ENCODE peak calls at places on chromosomes 1 and 21, in six cellular contexts. C is A549, N is HepG2, E is K562, Q is GM12878, A is NB4. I is an unnamed sample.
A peak's percentile ranks its signal among the peaks of the same experiment; 100 is the strongest.

GRCh38 chr21:44390886-44391285 is 37.5 kb downstream of the TRPM2 start:
- DNase-seq in Q (no peak), E (no peak), A (no peak), C (no peak), N (no peak), I (no peak)

GRCh38 chr1:117615474-117615873 is 9.6 kb downstream of the TENT5C start:
- DNase-seq in C (no peak), E (no peak), Q (no peak), N (no peak), A (peak; percentile 87), I (no peak)

GRCh38 chr1:108661030-108661609 is at the start of gene HENMT1:
- DNase-seq in A (peak; percentile 92), C (peak; percentile 80), E (no peak), N (no peak), Q (peak; percentile 23), I (peak; percentile 85)

GRCh38 chr1:218585565-218586184 is 240.5 kb downstream of the TGFB2 start:
- DNase-seq in Q (no peak), C (peak; percentile 95), A (no peak), N (no peak), E (no peak), I (peak; percentile 86)

GRCh38 chr1:73781257-73781656 is 416.7 kb downstream of the LRRIQ3 start:
- DNase-seq in E (no peak), Q (no peak), C (peak; percentile 64), A (no peak), N (peak; percentile 7), I (no peak)

GRCh38 chr1:100971021-100971420 is 54.6 kb downstream of the DPH5 start:
- DNase-seq in E (no peak), N (no peak), C (no peak), Q (no peak), A (no peak), I (no peak)

GRCh38 chr1:98516306-98516705 is 145.2 kb upstream of the SNX7 start:
- DNase-seq in A (no peak), C (no peak), Q (no peak), N (no peak), E (no peak), I (no peak)

GRCh38 chr1:72178266-72178665 is 104.1 kb downstream of the NEGR1 start:
- DNase-seq in E (no peak), Q (no peak), C (no peak), N (no peak), A (no peak), I (no peak)

GRCh38 chr1:181083842-181084605 is 4.5 kb upstream of the IER5 start:
- DNase-seq in E (peak; percentile 60), Q (no peak), C (peak; percentile 80), A (peak; percentile 87), N (peak; percentile 66), I (peak; percentile 71)

GRCh38 chr1:215250913-215251312 is 168.4 kb downstream of the KCNK2 start:
- DNase-seq in A (no peak), C (no peak), N (no peak), Q (no peak), E (no peak), I (no peak)

GRCh38 chr1:116167625-116168276 is 56.6 kb downstream of the MAB21L3 start:
- DNase-seq in Q (no peak), C (no peak), N (no peak), E (peak; percentile 41), A (no peak), I (peak; percentile 13)

GRCh38 chr1:147773215-147773715 is 12.9 kb upstream of the GJA5 start:
- DNase-seq in A (peak; percentile 8), Q (no peak), C (no peak), E (no peak), N (no peak), I (no peak)

GRCh38 chr1:182235952-182236650 is 155.5 kb downstream of the GLUL start:
- DNase-seq in Q (no peak), E (peak; percentile 36), C (no peak), N (no peak), A (peak; percentile 22), I (no peak)

GRCh38 chr1:98054367-98054701 is 133.5 kb upstream of the DPYD start:
- DNase-seq in E (no peak), C (no peak), N (no peak), Q (no peak), A (no peak), I (no peak)

GRCh38 chr1:89545264-89546038 is 20.8 kb downstream of the LRRC8B start:
- DNase-seq in C (no peak), E (peak; percentile 77), N (no peak), Q (no peak), A (peak; percentile 50), I (peak; percentile 95)

DNA sequence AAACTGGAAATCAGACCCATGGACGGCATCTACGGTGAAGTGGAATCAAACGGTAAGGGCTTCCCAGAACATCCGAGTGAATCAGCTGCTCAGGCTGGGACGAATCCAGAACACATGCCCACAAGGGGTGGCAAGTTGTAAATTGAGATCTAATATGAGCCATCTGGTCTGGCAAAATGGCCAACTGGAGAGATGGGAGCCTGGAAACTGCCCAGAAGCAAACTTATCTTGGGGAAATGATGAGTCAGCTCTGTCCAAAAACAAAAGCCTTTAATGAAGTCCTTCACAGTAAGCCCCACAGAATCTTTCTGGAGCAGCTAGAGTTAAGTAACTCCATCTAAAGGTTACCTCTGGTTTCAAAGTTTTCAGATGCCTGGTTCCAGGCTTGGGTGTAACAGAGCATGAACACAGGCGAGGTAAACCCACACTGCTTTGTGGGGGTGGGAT is 10.6 kb upstream of the SRP9 start:
- DNase-seq in E (peak; percentile 48), C (no peak), A (no peak), N (peak; percentile 56), Q (no peak), I (peak; percentile 84)
- TF ChIP-seq MYC in E (no peak), C (no peak), A (no peak), N (no peak), Q (no peak), I (no peak)

DNA sequence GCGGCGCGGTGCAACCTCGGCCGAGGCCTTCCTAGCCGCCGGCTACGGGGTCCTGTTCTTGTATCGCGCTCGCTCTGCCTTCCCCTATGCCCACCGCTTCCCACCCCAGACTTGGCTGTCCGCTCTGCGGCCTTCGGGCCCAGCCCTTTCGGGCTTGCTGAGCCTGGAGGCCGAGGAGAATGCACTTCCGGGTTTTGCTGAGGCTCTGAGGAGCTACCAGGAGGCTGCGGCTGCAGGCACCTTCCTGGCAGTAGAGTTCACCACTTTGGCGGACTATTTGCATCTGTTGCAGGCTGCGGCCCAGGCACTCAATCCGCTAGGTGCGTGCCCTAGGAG is 379 bp downstream of the PPCS start:
- DNase-seq in C (peak; percentile 57), Q (peak; percentile 26), A (peak; percentile 83), N (peak; percentile 56), E (no peak), I (peak; percentile 69)
- TF ChIP-seq POLR2A in C (no peak), Q (peak; percentile 7), A (no peak), N (no peak), E (peak; percentile 55), I (no peak)

GRCh38 chr1:17549384-17549783 is 9.9 kb downstream of the ARHGEF10L start:
- DNase-seq in C (no peak), A (no peak), Q (no peak), E (no peak), N (no peak), I (no peak)

GRCh38 chr1:17553970-17554369 is 14.5 kb downstream of the ARHGEF10L start:
- DNase-seq in E (no peak), A (no peak), N (no peak), C (peak; percentile 45), Q (peak; percentile 9), I (no peak)

GRCh38 chr1:17547271-17547670 is 7.8 kb downstream of the ARHGEF10L start:
- DNase-seq in A (no peak), N (no peak), C (no peak), Q (no peak), E (no peak), I (no peak)

GRCh38 chr1:17551755-17552234 is 12.3 kb downstream of the ARHGEF10L start:
- DNase-seq in C (no peak), Q (no peak), A (no peak), E (no peak), N (no peak), I (peak; percentile 31)

DNA sequence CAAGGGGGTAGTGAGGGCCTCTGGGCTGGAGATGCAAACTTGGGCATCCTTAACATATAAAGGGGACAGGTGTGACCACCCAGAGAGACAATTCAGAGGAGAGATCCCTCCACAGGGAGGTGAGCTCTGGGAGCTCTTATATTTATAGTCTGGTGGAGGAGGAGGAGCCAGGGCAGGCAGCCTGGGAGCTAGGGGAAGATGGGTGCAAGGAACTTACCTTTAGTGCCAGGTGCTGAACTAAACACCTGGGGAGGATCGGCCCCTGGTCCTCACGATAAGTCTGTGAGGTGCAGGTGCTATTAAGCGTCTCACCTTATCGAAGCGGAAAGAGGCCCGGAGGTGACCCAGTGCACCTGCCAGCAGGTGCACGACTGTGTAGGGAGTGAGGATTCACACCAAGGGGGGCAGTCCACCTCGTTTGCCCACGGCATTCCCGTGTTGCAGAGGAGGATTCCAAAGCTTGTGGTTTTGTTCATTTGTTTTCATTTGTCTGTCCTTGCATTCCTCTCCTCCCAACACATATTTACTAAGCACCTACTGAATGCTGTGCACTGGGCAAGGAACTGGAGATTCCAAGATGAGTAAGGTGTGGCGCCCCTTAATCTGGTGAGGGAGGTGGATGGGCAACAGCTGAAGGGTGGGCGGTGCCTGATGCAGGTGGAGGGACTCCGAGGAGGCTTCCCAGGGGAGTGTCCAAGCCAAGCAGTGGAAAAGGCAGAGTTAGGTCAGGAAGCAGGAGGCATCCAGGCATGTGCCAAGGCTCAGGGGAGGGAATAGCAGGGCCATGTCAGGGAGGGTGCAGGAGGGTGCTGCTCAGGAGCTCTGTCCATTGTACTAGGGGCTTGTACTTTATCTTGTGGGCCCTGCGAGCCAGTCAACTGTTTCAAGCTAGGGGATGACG is 11.4 kb downstream of the ARHGEF10L start:
- DNase-seq in E (no peak), N (no peak), C (no peak), A (no peak), Q (no peak), I (no peak)
- TF ChIP-seq MYC in E (no peak), N (no peak), C (no peak), A (no peak), Q (no peak), I (no peak)

GRCh38 chr1:1397839-1398523 is 1.2 kb downstream of the CCNL2 start:
- DNase-seq in N (peak; percentile 39), C (no peak), A (peak; percentile 81), E (peak; percentile 39), Q (no peak), I (no peak)

GRCh38 chr1:1399870-1400575 is 888 bp upstream of the CCNL2 start:
- DNase-seq in E (no peak), N (no peak), Q (no peak), A (peak; percentile 55), C (no peak), I (no peak)

GRCh38 chr1:1398677-1399186 is 403 bp downstream of the CCNL2 start:
- DNase-seq in C (no peak), E (peak; percentile 73), A (no peak), Q (no peak), N (no peak), I (no peak)

GRCh38 chr1:1400576-1401456 is 1.7 kb upstream of the CCNL2 start:
- DNase-seq in C (no peak), Q (no peak), N (peak; percentile 93), E (no peak), A (no peak), I (no peak)

DNA sequence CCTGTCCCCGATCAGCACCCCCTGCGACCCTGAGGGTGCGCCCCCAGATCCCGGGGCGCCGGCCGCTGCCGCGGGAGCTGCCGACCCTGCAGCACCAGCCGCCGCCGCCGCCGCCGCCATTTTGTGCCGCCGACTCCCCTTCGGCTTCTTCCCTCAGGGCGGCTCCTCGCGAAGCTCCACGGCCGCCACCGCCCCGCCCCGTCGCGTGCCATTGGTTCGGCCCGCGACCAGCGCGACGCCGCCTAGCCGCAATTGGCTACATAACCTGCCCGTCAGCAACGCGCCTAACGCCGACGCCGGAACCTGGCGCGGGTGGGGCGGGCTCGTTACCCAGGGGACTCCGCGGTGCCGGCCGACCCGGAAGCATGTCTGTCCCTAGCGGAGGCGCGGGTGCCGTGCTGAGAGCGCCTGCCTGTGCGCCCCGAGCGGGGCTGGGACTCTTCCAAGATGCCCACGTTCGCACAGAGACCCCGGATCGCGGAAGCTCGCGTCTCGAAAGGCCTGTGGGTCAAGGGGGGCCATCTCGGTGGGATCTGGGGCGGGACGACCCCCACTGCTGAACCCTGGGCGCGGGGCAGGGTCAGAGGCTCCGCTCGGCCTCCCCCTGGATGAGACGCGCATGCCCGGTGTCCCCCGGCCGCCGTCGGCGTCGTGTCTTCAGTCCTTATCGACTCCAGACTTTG is at the start of gene CCNL2:
- DNase-seq in N (peak; percentile 93), E (peak; percentile 97), Q (peak; percentile 91), A (peak; percentile 99), C (peak; percentile 97), I (peak; percentile 99)
- TF ChIP-seq POLR2A in N (no peak), E (peak; percentile 92), Q (peak; percentile 88), A (peak; percentile 90), C (peak; percentile 60), I (peak; percentile 58)

I was measured in endothelial cell of umbilical vein.